ENCODE peak calls at places on chromosomes 5 and 9, in seven cellular contexts. One of them, this sample, is unnamed.

GRCh38 chr5:179530069-179530998 is 20.0 kb upstream of the RUFY1 start:
- DNase-seq in Caco-2: no peak
- DNase-seq in dermis microvascular lymphatic vessel endothelial cell: peak
- DNase-seq in dermis blood vessel endothelial cell: peak
- DNase-seq in HS-27A: no peak
- DNase-seq in anterior cingulate cortex: no peak
- DNase-seq in stimulated activated CD8-positive, alpha-beta memory T cell treated with anti-CD3 and anti-CD28 coated beads, Interleukin-4, amount 100 ng/mL, for 1 hour: peak
- DNase-seq in this sample: no peak

GRCh38 chr9:17003576-17004240 is 131.1 kb upstream of the CNTLN start:
- DNase-seq in stimulated activated CD8-positive, alpha-beta memory T cell treated with anti-CD3 and anti-CD28 coated beads, Interleukin-4, amount 100 ng/mL, for 1 hour: no peak
- DNase-seq in Caco-2: no peak
- DNase-seq in HS-27A: no peak
- DNase-seq in dermis blood vessel endothelial cell: no peak
- DNase-seq in anterior cingulate cortex: no peak
- DNase-seq in dermis microvascular lymphatic vessel endothelial cell: no peak
- DNase-seq in this sample: no peak

GRCh38 chr9:128683340-128684064 is 5.5 kb upstream of the SET start:
- DNase-seq in stimulated activated CD8-positive, alpha-beta memory T cell treated with anti-CD3 and anti-CD28 coated beads, Interleukin-4, amount 100 ng/mL, for 1 hour: no peak
- DNase-seq in Caco-2: peak
- DNase-seq in HS-27A: no peak
- DNase-seq in anterior cingulate cortex: no peak
- DNase-seq in dermis microvascular lymphatic vessel endothelial cell: no peak
- DNase-seq in dermis blood vessel endothelial cell: peak
- DNase-seq in this sample: no peak

GRCh38 chr5:39547548-39548154 is 122.9 kb upstream of the DAB2 start:
- DNase-seq in HS-27A: peak
- DNase-seq in dermis microvascular lymphatic vessel endothelial cell: peak
- DNase-seq in dermis blood vessel endothelial cell: peak
- DNase-seq in anterior cingulate cortex: no peak
- DNase-seq in stimulated activated CD8-positive, alpha-beta memory T cell treated with anti-CD3 and anti-CD28 coated beads, Interleukin-4, amount 100 ng/mL, for 1 hour: no peak
- DNase-seq in Caco-2: no peak
- DNase-seq in this sample: peak

GRCh38 chr5:3310551-3311340 is 284.9 kb upstream of the IRX1 start:
- DNase-seq in dermis microvascular lymphatic vessel endothelial cell: no peak
- DNase-seq in anterior cingulate cortex: peak
- DNase-seq in stimulated activated CD8-positive, alpha-beta memory T cell treated with anti-CD3 and anti-CD28 coated beads, Interleukin-4, amount 100 ng/mL, for 1 hour: no peak
- DNase-seq in Caco-2: no peak
- DNase-seq in HS-27A: no peak
- DNase-seq in dermis blood vessel endothelial cell: peak
- DNase-seq in this sample: peak

GRCh38 chr9:35682083-35682482 is 7.6 kb downstream of the TPM2 start:
- DNase-seq in stimulated activated CD8-positive, alpha-beta memory T cell treated with anti-CD3 and anti-CD28 coated beads, Interleukin-4, amount 100 ng/mL, for 1 hour: no peak
- DNase-seq in dermis blood vessel endothelial cell: no peak
- DNase-seq in dermis microvascular lymphatic vessel endothelial cell: no peak
- DNase-seq in Caco-2: no peak
- DNase-seq in HS-27A: no peak
- DNase-seq in anterior cingulate cortex: no peak
- DNase-seq in this sample: no peak

GRCh38 chr9:113620377-113621161 is 157.0 kb downstream of the RGS3 start:
- DNase-seq in HS-27A: peak
- DNase-seq in Caco-2: peak
- DNase-seq in stimulated activated CD8-positive, alpha-beta memory T cell treated with anti-CD3 and anti-CD28 coated beads, Interleukin-4, amount 100 ng/mL, for 1 hour: no peak
- DNase-seq in anterior cingulate cortex: no peak
- DNase-seq in dermis microvascular lymphatic vessel endothelial cell: peak
- DNase-seq in dermis blood vessel endothelial cell: peak
- DNase-seq in this sample: peak

GRCh38 chr9:133717113-133718031 is 20.8 kb downstream of the SARDH start:
- DNase-seq in dermis microvascular lymphatic vessel endothelial cell: no peak
- DNase-seq in Caco-2: no peak
- DNase-seq in stimulated activated CD8-positive, alpha-beta memory T cell treated with anti-CD3 and anti-CD28 coated beads, Interleukin-4, amount 100 ng/mL, for 1 hour: no peak
- DNase-seq in HS-27A: no peak
- DNase-seq in anterior cingulate cortex: no peak
- DNase-seq in dermis blood vessel endothelial cell: no peak
- DNase-seq in this sample: no peak

GRCh38 chr5:32831630-32832029 is 120.5 kb downstream of the NPR3 start:
- DNase-seq in Caco-2: no peak
- DNase-seq in dermis blood vessel endothelial cell: no peak
- DNase-seq in dermis microvascular lymphatic vessel endothelial cell: no peak
- DNase-seq in stimulated activated CD8-positive, alpha-beta memory T cell treated with anti-CD3 and anti-CD28 coated beads, Interleukin-4, amount 100 ng/mL, for 1 hour: no peak
- DNase-seq in anterior cingulate cortex: no peak
- DNase-seq in HS-27A: no peak
- DNase-seq in this sample: no peak

GRCh38 chr9:125203259-125203658 is 2.9 kb downstream of the RABEPK start:
- DNase-seq in Caco-2: no peak
- DNase-seq in stimulated activated CD8-positive, alpha-beta memory T cell treated with anti-CD3 and anti-CD28 coated beads, Interleukin-4, amount 100 ng/mL, for 1 hour: no peak
- DNase-seq in dermis blood vessel endothelial cell: no peak
- DNase-seq in HS-27A: no peak
- DNase-seq in dermis microvascular lymphatic vessel endothelial cell: no peak
- DNase-seq in anterior cingulate cortex: no peak
- DNase-seq in this sample: peak

GRCh38 chr5:160033546-160034252 is 24.8 kb downstream of the TTC1 start:
- DNase-seq in dermis microvascular lymphatic vessel endothelial cell: no peak
- DNase-seq in stimulated activated CD8-positive, alpha-beta memory T cell treated with anti-CD3 and anti-CD28 coated beads, Interleukin-4, amount 100 ng/mL, for 1 hour: no peak
- DNase-seq in anterior cingulate cortex: no peak
- DNase-seq in HS-27A: no peak
- DNase-seq in Caco-2: no peak
- DNase-seq in dermis blood vessel endothelial cell: peak
- DNase-seq in this sample: no peak

GRCh38 chr5:78518365-78519197 is 130.0 kb downstream of the LHFPL2 start:
- DNase-seq in Caco-2: peak
- DNase-seq in anterior cingulate cortex: no peak
- DNase-seq in stimulated activated CD8-positive, alpha-beta memory T cell treated with anti-CD3 and anti-CD28 coated beads, Interleukin-4, amount 100 ng/mL, for 1 hour: no peak
- DNase-seq in HS-27A: no peak
- DNase-seq in dermis blood vessel endothelial cell: peak
- DNase-seq in dermis microvascular lymphatic vessel endothelial cell: no peak
- DNase-seq in this sample: peak

GRCh38 chr5:158155087-158155486 is 296.1 kb upstream of the CLINT1 start:
- DNase-seq in Caco-2: no peak
- DNase-seq in stimulated activated CD8-positive, alpha-beta memory T cell treated with anti-CD3 and anti-CD28 coated beads, Interleukin-4, amount 100 ng/mL, for 1 hour: no peak
- DNase-seq in dermis blood vessel endothelial cell: no peak
- DNase-seq in HS-27A: no peak
- DNase-seq in anterior cingulate cortex: no peak
- DNase-seq in dermis microvascular lymphatic vessel endothelial cell: no peak
- DNase-seq in this sample: no peak

GRCh38 chr5:176186107-176186506 is 52.1 kb upstream of the SIMC1 start:
- DNase-seq in HS-27A: no peak
- DNase-seq in dermis blood vessel endothelial cell: no peak
- DNase-seq in dermis microvascular lymphatic vessel endothelial cell: no peak
- DNase-seq in Caco-2: no peak
- DNase-seq in stimulated activated CD8-positive, alpha-beta memory T cell treated with anti-CD3 and anti-CD28 coated beads, Interleukin-4, amount 100 ng/mL, for 1 hour: no peak
- DNase-seq in anterior cingulate cortex: no peak
- DNase-seq in this sample: no peak

GRCh38 chr9:108049026-108049591 is 559.5 kb upstream of the KLF4 start:
- DNase-seq in Caco-2: no peak
- DNase-seq in dermis blood vessel endothelial cell: peak
- DNase-seq in stimulated activated CD8-positive, alpha-beta memory T cell treated with anti-CD3 and anti-CD28 coated beads, Interleukin-4, amount 100 ng/mL, for 1 hour: no peak
- DNase-seq in HS-27A: peak
- DNase-seq in anterior cingulate cortex: no peak
- DNase-seq in dermis microvascular lymphatic vessel endothelial cell: peak
- DNase-seq in this sample: no peak

GRCh38 chr5:65151632-65152031 is 330.1 kb downstream of the ADAMTS6 start:
- DNase-seq in dermis microvascular lymphatic vessel endothelial cell: no peak
- DNase-seq in Caco-2: no peak
- DNase-seq in anterior cingulate cortex: no peak
- DNase-seq in dermis blood vessel endothelial cell: no peak
- DNase-seq in stimulated activated CD8-positive, alpha-beta memory T cell treated with anti-CD3 and anti-CD28 coated beads, Interleukin-4, amount 100 ng/mL, for 1 hour: no peak
- DNase-seq in HS-27A: no peak
- DNase-seq in this sample: peak

GRCh38 chr9:91012933-91013841 is 211.6 kb downstream of the SYK start:
- DNase-seq in anterior cingulate cortex: no peak
- DNase-seq in Caco-2: no peak
- DNase-seq in dermis microvascular lymphatic vessel endothelial cell: no peak
- DNase-seq in HS-27A: no peak
- DNase-seq in dermis blood vessel endothelial cell: no peak
- DNase-seq in stimulated activated CD8-positive, alpha-beta memory T cell treated with anti-CD3 and anti-CD28 coated beads, Interleukin-4, amount 100 ng/mL, for 1 hour: no peak
- DNase-seq in this sample: no peak

GRCh38 chr9:123343428-123344272 is 12.3 kb upstream of the CRB2 start:
- DNase-seq in anterior cingulate cortex: no peak
- DNase-seq in HS-27A: no peak
- DNase-seq in stimulated activated CD8-positive, alpha-beta memory T cell treated with anti-CD3 and anti-CD28 coated beads, Interleukin-4, amount 100 ng/mL, for 1 hour: no peak
- DNase-seq in dermis blood vessel endothelial cell: no peak
- DNase-seq in dermis microvascular lymphatic vessel endothelial cell: no peak
- DNase-seq in Caco-2: no peak
- DNase-seq in this sample: no peak

GRCh38 chr9:124040935-124041816 is 29.6 kb downstream of the LHX2 start:
- DNase-seq in Caco-2: no peak
- DNase-seq in stimulated activated CD8-positive, alpha-beta memory T cell treated with anti-CD3 and anti-CD28 coated beads, Interleukin-4, amount 100 ng/mL, for 1 hour: no peak
- DNase-seq in anterior cingulate cortex: no peak
- DNase-seq in dermis blood vessel endothelial cell: peak
- DNase-seq in dermis microvascular lymphatic vessel endothelial cell: no peak
- DNase-seq in HS-27A: no peak
- DNase-seq in this sample: no peak

GRCh38 chr5:74028406-74028805 is 402.4 kb downstream of the ARHGEF28 start:
- DNase-seq in anterior cingulate cortex: no peak
- DNase-seq in dermis blood vessel endothelial cell: no peak
- DNase-seq in HS-27A: no peak
- DNase-seq in stimulated activated CD8-positive, alpha-beta memory T cell treated with anti-CD3 and anti-CD28 coated beads, Interleukin-4, amount 100 ng/mL, for 1 hour: no peak
- DNase-seq in dermis microvascular lymphatic vessel endothelial cell: no peak
- DNase-seq in Caco-2: peak
- DNase-seq in this sample: no peak

GRCh38 chr5:158770506-158770905 is 329.2 kb downstream of the EBF1 start:
- DNase-seq in dermis blood vessel endothelial cell: no peak
- DNase-seq in stimulated activated CD8-positive, alpha-beta memory T cell treated with anti-CD3 and anti-CD28 coated beads, Interleukin-4, amount 100 ng/mL, for 1 hour: no peak
- DNase-seq in anterior cingulate cortex: no peak
- DNase-seq in HS-27A: no peak
- DNase-seq in dermis microvascular lymphatic vessel endothelial cell: no peak
- DNase-seq in Caco-2: peak
- DNase-seq in this sample: peak

GRCh38 chr5:39760385-39761198 is 335.8 kb upstream of the DAB2 start:
- DNase-seq in HS-27A: peak
- DNase-seq in anterior cingulate cortex: no peak
- DNase-seq in Caco-2: no peak
- DNase-seq in stimulated activated CD8-positive, alpha-beta memory T cell treated with anti-CD3 and anti-CD28 coated beads, Interleukin-4, amount 100 ng/mL, for 1 hour: no peak
- DNase-seq in dermis microvascular lymphatic vessel endothelial cell: no peak
- DNase-seq in dermis blood vessel endothelial cell: no peak
- DNase-seq in this sample: no peak

GRCh38 chr9:108473209-108474112 is 382.3 kb downstream of the ACTL7B start:
- DNase-seq in dermis microvascular lymphatic vessel endothelial cell: no peak
- DNase-seq in dermis blood vessel endothelial cell: peak
- DNase-seq in stimulated activated CD8-positive, alpha-beta memory T cell treated with anti-CD3 and anti-CD28 coated beads, Interleukin-4, amount 100 ng/mL, for 1 hour: no peak
- DNase-seq in anterior cingulate cortex: no peak
- DNase-seq in Caco-2: no peak
- DNase-seq in HS-27A: no peak
- DNase-seq in this sample: no peak

GRCh38 chr9:104895572-104895971 is 32.4 kb downstream of the ABCA1 start:
- DNase-seq in dermis blood vessel endothelial cell: no peak
- DNase-seq in dermis microvascular lymphatic vessel endothelial cell: no peak
- DNase-seq in stimulated activated CD8-positive, alpha-beta memory T cell treated with anti-CD3 and anti-CD28 coated beads, Interleukin-4, amount 100 ng/mL, for 1 hour: no peak
- DNase-seq in Caco-2: no peak
- DNase-seq in anterior cingulate cortex: no peak
- DNase-seq in HS-27A: no peak
- DNase-seq in this sample: no peak

GRCh38 chr9:70983723-70984280 is 137.6 kb downstream of the TRPM3 start:
- DNase-seq in Caco-2: no peak
- DNase-seq in stimulated activated CD8-positive, alpha-beta memory T cell treated with anti-CD3 and anti-CD28 coated beads, Interleukin-4, amount 100 ng/mL, for 1 hour: no peak
- DNase-seq in dermis blood vessel endothelial cell: no peak
- DNase-seq in anterior cingulate cortex: no peak
- DNase-seq in dermis microvascular lymphatic vessel endothelial cell: no peak
- DNase-seq in HS-27A: no peak
- DNase-seq in this sample: no peak

GRCh38 chr5:179331591-179331990 is 13.7 kb downstream of the ADAMTS2 start:
- DNase-seq in HS-27A: no peak
- DNase-seq in dermis blood vessel endothelial cell: no peak
- DNase-seq in stimulated activated CD8-positive, alpha-beta memory T cell treated with anti-CD3 and anti-CD28 coated beads, Interleukin-4, amount 100 ng/mL, for 1 hour: no peak
- DNase-seq in anterior cingulate cortex: no peak
- DNase-seq in Caco-2: no peak
- DNase-seq in dermis microvascular lymphatic vessel endothelial cell: no peak
- DNase-seq in this sample: no peak

GRCh38 chr9:135179976-135180375 is 92.5 kb downstream of the OLFM1 start:
- DNase-seq in stimulated activated CD8-positive, alpha-beta memory T cell treated with anti-CD3 and anti-CD28 coated beads, Interleukin-4, amount 100 ng/mL, for 1 hour: no peak
- DNase-seq in anterior cingulate cortex: no peak
- DNase-seq in dermis microvascular lymphatic vessel endothelial cell: no peak
- DNase-seq in dermis blood vessel endothelial cell: no peak
- DNase-seq in Caco-2: no peak
- DNase-seq in HS-27A: no peak
- DNase-seq in this sample: no peak

GRCh38 chr9:4299006-4299795 is 667 bp downstream of the GLIS3 start:
- DNase-seq in HS-27A: no peak
- DNase-seq in dermis blood vessel endothelial cell: peak
- DNase-seq in Caco-2: no peak
- DNase-seq in anterior cingulate cortex: no peak
- DNase-seq in dermis microvascular lymphatic vessel endothelial cell: peak
- DNase-seq in stimulated activated CD8-positive, alpha-beta memory T cell treated with anti-CD3 and anti-CD28 coated beads, Interleukin-4, amount 100 ng/mL, for 1 hour: no peak
- DNase-seq in this sample: no peak

GRCh38 chr9:69645488-69645887 is 26.7 kb downstream of the APBA1 start:
- DNase-seq in HS-27A: no peak
- DNase-seq in dermis microvascular lymphatic vessel endothelial cell: no peak
- DNase-seq in dermis blood vessel endothelial cell: no peak
- DNase-seq in stimulated activated CD8-positive, alpha-beta memory T cell treated with anti-CD3 and anti-CD28 coated beads, Interleukin-4, amount 100 ng/mL, for 1 hour: no peak
- DNase-seq in Caco-2: no peak
- DNase-seq in anterior cingulate cortex: no peak
- DNase-seq in this sample: no peak

GRCh38 chr9:89538874-89539273 is 41.0 kb upstream of the SEMA4D start:
- DNase-seq in HS-27A: no peak
- DNase-seq in Caco-2: no peak
- DNase-seq in stimulated activated CD8-positive, alpha-beta memory T cell treated with anti-CD3 and anti-CD28 coated beads, Interleukin-4, amount 100 ng/mL, for 1 hour: no peak
- DNase-seq in dermis microvascular lymphatic vessel endothelial cell: no peak
- DNase-seq in dermis blood vessel endothelial cell: no peak
- DNase-seq in anterior cingulate cortex: no peak
- DNase-seq in this sample: no peak

GRCh38 chr5:135239461-135240282 is 159.4 kb downstream of the MACROH2A1 start:
- DNase-seq in HS-27A: no peak
- DNase-seq in anterior cingulate cortex: no peak
- DNase-seq in Caco-2: peak
- DNase-seq in dermis microvascular lymphatic vessel endothelial cell: no peak
- DNase-seq in dermis blood vessel endothelial cell: no peak
- DNase-seq in stimulated activated CD8-positive, alpha-beta memory T cell treated with anti-CD3 and anti-CD28 coated beads, Interleukin-4, amount 100 ng/mL, for 1 hour: no peak
- DNase-seq in this sample: no peak

GRCh38 chr5:132821791-132822190 is 8.7 kb downstream of the SHROOM1 start:
- DNase-seq in dermis microvascular lymphatic vessel endothelial cell: no peak
- DNase-seq in anterior cingulate cortex: peak
- DNase-seq in Caco-2: no peak
- DNase-seq in dermis blood vessel endothelial cell: no peak
- DNase-seq in HS-27A: no peak
- DNase-seq in stimulated activated CD8-positive, alpha-beta memory T cell treated with anti-CD3 and anti-CD28 coated beads, Interleukin-4, amount 100 ng/mL, for 1 hour: no peak
- DNase-seq in this sample: peak

GRCh38 chr9:121283856-121284732 is 16.1 kb downstream of the GSN start:
- DNase-seq in dermis microvascular lymphatic vessel endothelial cell: no peak
- DNase-seq in dermis blood vessel endothelial cell: no peak
- DNase-seq in HS-27A: no peak
- DNase-seq in Caco-2: peak
- DNase-seq in stimulated activated CD8-positive, alpha-beta memory T cell treated with anti-CD3 and anti-CD28 coated beads, Interleukin-4, amount 100 ng/mL, for 1 hour: no peak
- DNase-seq in anterior cingulate cortex: no peak
- DNase-seq in this sample: no peak

This sample was measured in HepG2.